ENCODE peak calls at places on chromosomes 2 and 18, in five cellular contexts. E is KG1, G is HS-27A, I is glutamatergic neuron, U is HFFc6. Z is an unnamed sample.

GRCh38 chr2:178756843-178757242 is 50.4 kb downstream of the TTN start:
- DNase-seq in E (no peak), G (peak), I (no peak), U (peak), Z (no peak)

GRCh38 chr2:2719015-2719414 is 387.9 kb upstream of the MYT1L start:
- DNase-seq in E (no peak), G (no peak), I (no peak), U (no peak), Z (no peak)

GRCh38 chr2:190318931-190319556 is 582 bp downstream of the HIBCH start:
- DNase-seq in E (no peak), G (no peak), I (no peak), U (no peak), Z (no peak)

GRCh38 chr2:20232837-20233207 is 7.9 kb upstream of the SDC1 start:
- DNase-seq in E (no peak), G (no peak), I (no peak), U (no peak), Z (no peak)

GRCh38 chr2:16553222-16553621 is 112.4 kb downstream of the CYRIA start:
- DNase-seq in E (no peak), G (no peak), I (peak), U (no peak), Z (peak)

GRCh38 chr2:229475753-229476152 is 204.7 kb upstream of the PID1 start:
- DNase-seq in E (no peak), G (no peak), I (no peak), U (no peak), Z (no peak)

GRCh38 chr2:120552800-120553471 is 182.7 kb upstream of the GLI2 start:
- DNase-seq in E (no peak), G (no peak), I (peak), U (no peak), Z (peak)

GRCh38 chr2:27855476-27855875 is 34.7 kb downstream of the RBKS start:
- DNase-seq in E (no peak), G (no peak), I (no peak), U (peak), Z (no peak)

GRCh38 chr18:32019251-32019943 is 772 bp downstream of the RNF125 start:
- DNase-seq in E (peak), G (no peak), I (peak), U (no peak), Z (peak)

GRCh38 chr2:220949476-220949875 is 622.6 kb downstream of the EPHA4 start:
- DNase-seq in E (no peak), G (no peak), I (no peak), U (no peak), Z (no peak)

GRCh38 chr2:89851583-89851905 is 1160.1 kb downstream of the RPIA start:
- DNase-seq in E (no peak), G (no peak), I (no peak), U (no peak), Z (peak)

GRCh38 chr2:168290391-168290790 is 43.0 kb upstream of the STK39 start:
- DNase-seq in E (no peak), G (no peak), I (no peak), U (no peak), Z (no peak)

GRCh38 chr2:190352668-190353536 is 9.5 kb downstream of the INPP1 start:
- DNase-seq in E (no peak), G (no peak), I (peak), U (no peak), Z (no peak)

GRCh38 chr2:12202702-12203101 is 456.3 kb downstream of the LPIN1 start:
- DNase-seq in E (no peak), G (no peak), I (no peak), U (peak), Z (no peak)

GRCh38 chr2:159438720-159439353 is 152.3 kb upstream of the WDSUB1 start:
- DNase-seq in E (no peak), G (no peak), I (no peak), U (no peak), Z (no peak)

GRCh38 chr2:237895544-237896506 is 36.4 kb downstream of the RAMP1 start:
- DNase-seq in E (no peak), G (no peak), I (no peak), U (no peak), Z (peak)

GRCh38 chr2:236731767-236732580 is 162.3 kb downstream of the ACKR3 start:
- DNase-seq in E (no peak), G (no peak), I (peak), U (no peak), Z (no peak)

GRCh38 chr2:733495-733894 is 56.3 kb upstream of the TMEM18 start:
- DNase-seq in E (no peak), G (no peak), I (no peak), U (no peak), Z (no peak)

GRCh38 chr18:59719533-59720325 is 22.5 kb upstream of the CCBE1 start:
- DNase-seq in E (no peak), G (peak), I (no peak), U (peak), Z (no peak)

GRCh38 chr2:172155752-172156151 is 53.1 kb upstream of the DLX2 start:
- DNase-seq in E (no peak), G (no peak), I (no peak), U (no peak), Z (no peak)

GRCh38 chr2:219285894-219286425 is 6.8 kb downstream of the DNAJB2 start:
- DNase-seq in E (no peak), G (no peak), I (peak), U (no peak), Z (peak)

GRCh38 chr2:101418704-101419663 is 31.7 kb upstream of the CREG2 start:
- DNase-seq in E (no peak), G (no peak), I (peak), U (peak), Z (no peak)

GRCh38 chr18:26470011-26470637 is 78.2 kb downstream of the KCTD1 start:
- DNase-seq in E (no peak), G (no peak), I (no peak), U (no peak), Z (no peak)

GRCh38 chr2:183024701-183025100 is 13.6 kb downstream of the NCKAP1 start:
- DNase-seq in E (no peak), G (no peak), I (no peak), U (no peak), Z (no peak)

GRCh38 chr2:12931211-12931844 is 214.6 kb downstream of the TRIB2 start:
- DNase-seq in E (no peak), G (peak), I (no peak), U (peak), Z (no peak)

GRCh38 chr2:154710685-154711084 is 12.2 kb downstream of the KCNJ3 start:
- DNase-seq in E (no peak), G (no peak), I (no peak), U (no peak), Z (no peak)

GRCh38 chr2:180208841-180209240 is 201.7 kb upstream of the CWC22 start:
- DNase-seq in E (no peak), G (peak), I (no peak), U (no peak), Z (no peak)

GRCh38 chr2:217360781-217361485 is 501.1 kb upstream of the TNP1 start:
- DNase-seq in E (peak), G (peak), I (no peak), U (peak), Z (no peak)

GRCh38 chr18:47613929-47614328 is 316.5 kb downstream of the SMAD2 start:
- DNase-seq in E (no peak), G (no peak), I (no peak), U (no peak), Z (no peak)

GRCh38 chr2:6184532-6185302 is 492.5 kb downstream of the SOX11 start:
- DNase-seq in E (no peak), G (no peak), I (no peak), U (no peak), Z (peak)

GRCh38 chr18:53534203-53534602 is 690.3 kb downstream of the MBD2 start:
- DNase-seq in E (no peak), G (no peak), I (no peak), U (no peak), Z (no peak)

GRCh38 chr18:75173125-75173432 is 35.9 kb downstream of the PTGR3 start:
- DNase-seq in E (no peak), G (no peak), I (no peak), U (peak), Z (no peak)

GRCh38 chr2:67650292-67651133 is 253.4 kb downstream of the ETAA1 start:
- DNase-seq in E (peak), G (peak), I (peak), U (peak), Z (peak)